ENCODE peak calls at places on chromosome 13, in four cellular contexts. R, Y, B and H are unnamed samples.
A peak's percentile ranks its signal among the peaks of the same experiment; 100 is the strongest.

GRCh38 chr13:110640591-110641029 is 25.3 kb downstream of the NAXD start:
- DNase-seq in R (no peak), Y (no peak), B (no peak), H (no peak)

GRCh38 chr13:28037399-28037798 is 48.9 kb upstream of the URAD start:
- DNase-seq in R (no peak), Y (no peak), B (peak; percentile 29), H (no peak)

GRCh38 chr13:51924756-51925544 is 63.2 kb downstream of the CCDC70 start:
- DNase-seq in R (no peak), Y (no peak), B (no peak), H (no peak)

GRCh38 chr13:46296920-46297319 is 85.2 kb downstream of the LRRC63 start:
- DNase-seq in R (no peak), Y (peak; percentile 9), B (no peak), H (no peak)

GRCh38 chr13:37648604-37649003 is 50.0 kb upstream of the POSTN start:
- DNase-seq in R (no peak), Y (no peak), B (no peak), H (no peak)

GRCh38 chr13:73336789-73337188 is 278.0 kb downstream of the KLF5 start:
- DNase-seq in R (no peak), Y (no peak), B (no peak), H (no peak)

GRCh38 chr13:49098198-49098597 is 121.9 kb upstream of the MLNR start:
- DNase-seq in R (no peak), Y (no peak), B (no peak), H (no peak)

GRCh38 chr13:108227651-108228272 is 9.6 kb downstream of the ABHD13 start:
- DNase-seq in R (no peak), Y (no peak), B (peak; percentile 51), H (no peak)

GRCh38 chr13:43545317-43545874 is 241.4 kb downstream of the ENOX1 start:
- DNase-seq in R (no peak), Y (no peak), B (no peak), H (no peak)

GRCh38 chr13:43546821-43547220 is 240.0 kb downstream of the ENOX1 start:
- DNase-seq in R (no peak), Y (no peak), B (no peak), H (no peak)

GRCh38 chr13:43544011-43544410 is 242.8 kb downstream of the ENOX1 start:
- DNase-seq in R (no peak), Y (no peak), B (no peak), H (no peak)

GRCh38 chr13:43543331-43543730 is 243.4 kb downstream of the ENOX1 start:
- DNase-seq in R (no peak), Y (no peak), B (no peak), H (no peak)

DNA sequence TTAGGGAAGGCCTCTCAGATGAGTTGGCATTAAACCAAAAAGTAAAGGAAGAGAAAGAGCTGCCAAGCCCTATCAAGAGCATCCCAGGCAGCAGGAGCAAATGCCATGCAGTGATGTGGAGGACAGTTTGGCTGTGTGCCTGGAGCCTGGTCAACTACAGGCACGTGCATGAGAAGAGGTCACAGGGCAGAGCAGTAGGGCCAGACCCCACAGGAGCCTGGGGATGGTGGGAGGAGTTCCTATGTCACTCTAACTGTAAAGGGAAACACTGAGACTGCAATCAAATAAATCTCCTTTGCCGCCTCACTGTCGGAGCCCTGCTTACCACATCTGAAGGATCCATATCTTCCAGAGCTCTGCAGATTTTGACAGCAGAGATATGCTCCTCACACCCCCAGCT is 240.5 kb downstream of the ENOX1 start:
- DNase-seq in R (no peak), Y (no peak), B (no peak), H (no peak)
- TF ChIP-seq SPI1 in R (no peak), Y (no peak), B (no peak), H (no peak)

DNA sequence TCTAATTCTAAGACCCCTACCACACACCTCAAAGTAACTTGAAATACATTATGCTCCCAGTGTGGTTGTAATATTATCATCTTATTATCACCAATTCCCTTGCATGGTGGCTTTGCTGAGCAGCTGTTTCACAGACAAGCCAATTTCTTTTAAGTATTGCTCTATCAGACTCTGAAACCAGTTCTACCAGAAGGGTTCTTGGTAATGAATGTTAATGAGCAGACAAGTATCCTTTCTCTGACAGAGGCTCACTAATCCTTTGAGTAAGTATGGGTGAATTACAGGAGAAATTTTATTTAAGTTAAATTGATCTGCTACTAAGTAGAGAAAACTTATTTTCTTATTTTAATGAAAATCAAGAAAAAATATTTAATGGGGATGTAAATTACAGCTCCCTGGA is 326.0 kb downstream of the GPC6 start:
- DNase-seq in R (no peak), Y (no peak), B (no peak), H (no peak)
- TF ChIP-seq SPI1 in R (no peak), Y (no peak), B (no peak), H (no peak)

DNA sequence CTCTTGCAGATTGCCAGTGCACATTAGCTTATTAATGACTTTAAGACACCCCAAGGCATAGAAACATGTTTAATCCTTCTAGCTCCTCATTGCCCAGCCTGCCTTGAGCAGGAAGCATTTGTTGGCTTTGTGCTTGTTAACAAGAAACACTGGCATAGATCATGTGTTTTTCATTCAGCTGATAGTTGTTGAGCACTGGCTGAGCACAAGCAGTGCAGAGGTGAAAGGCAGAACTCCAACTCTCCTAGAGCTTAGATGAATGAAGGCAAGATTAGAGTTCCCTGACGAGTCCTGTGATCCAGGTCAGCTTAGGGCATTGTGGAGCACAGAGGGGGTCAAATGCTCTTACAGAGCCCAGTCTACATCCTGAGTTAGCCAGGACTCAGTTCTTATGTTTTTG is 101.0 kb downstream of the WASF3 start:
- DNase-seq in R (no peak), Y (no peak), B (no peak), H (no peak)
- TF ChIP-seq SPI1 in R (no peak), Y (no peak), B (no peak), H (no peak)

DNA sequence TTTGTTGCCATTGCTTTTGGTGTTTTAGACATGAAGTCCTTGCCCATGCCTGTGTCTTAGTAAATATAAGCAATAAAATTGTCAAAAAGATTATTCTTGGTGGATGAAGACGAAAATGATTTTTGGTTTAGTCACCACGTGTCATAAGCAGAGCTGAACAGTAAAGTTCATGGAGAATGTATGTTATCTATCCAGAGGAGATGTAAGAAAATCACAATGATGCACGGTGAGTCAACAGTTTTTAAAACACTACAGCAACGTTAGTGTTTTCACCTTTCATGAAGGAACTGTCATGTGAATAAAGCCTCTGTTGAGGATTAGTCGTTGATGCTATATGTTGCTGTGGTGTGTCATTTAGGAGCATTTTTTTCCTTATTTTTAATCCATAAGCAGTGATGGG is 137.6 kb downstream of the GPC6 start:
- DNase-seq in R (no peak), Y (peak; percentile 23), B (no peak), H (no peak)
- TF ChIP-seq SPI1 in R (no peak), Y (no peak), B (no peak), H (no peak)

GRCh38 chr13:45191874-45192273 is 9.0 kb downstream of the KCTD4 start:
- DNase-seq in R (no peak), Y (no peak), B (no peak), H (no peak)

GRCh38 chr13:45196622-45197021 is 4.2 kb downstream of the KCTD4 start:
- DNase-seq in R (no peak), Y (no peak), B (no peak), H (no peak)

GRCh38 chr13:45196091-45196490 is 4.8 kb downstream of the KCTD4 start:
- DNase-seq in R (no peak), Y (no peak), B (no peak), H (no peak)

GRCh38 chr13:45195421-45195820 is 5.4 kb downstream of the KCTD4 start:
- DNase-seq in R (no peak), Y (no peak), B (no peak), H (no peak)

GRCh38 chr13:45194081-45194939 is 6.5 kb downstream of the KCTD4 start:
- DNase-seq in R (no peak), Y (no peak), B (no peak), H (no peak)
- TF ChIP-seq SPI1 in R (no peak), Y (peak; percentile 2), B (peak; percentile 27), H (no peak)

DNA sequence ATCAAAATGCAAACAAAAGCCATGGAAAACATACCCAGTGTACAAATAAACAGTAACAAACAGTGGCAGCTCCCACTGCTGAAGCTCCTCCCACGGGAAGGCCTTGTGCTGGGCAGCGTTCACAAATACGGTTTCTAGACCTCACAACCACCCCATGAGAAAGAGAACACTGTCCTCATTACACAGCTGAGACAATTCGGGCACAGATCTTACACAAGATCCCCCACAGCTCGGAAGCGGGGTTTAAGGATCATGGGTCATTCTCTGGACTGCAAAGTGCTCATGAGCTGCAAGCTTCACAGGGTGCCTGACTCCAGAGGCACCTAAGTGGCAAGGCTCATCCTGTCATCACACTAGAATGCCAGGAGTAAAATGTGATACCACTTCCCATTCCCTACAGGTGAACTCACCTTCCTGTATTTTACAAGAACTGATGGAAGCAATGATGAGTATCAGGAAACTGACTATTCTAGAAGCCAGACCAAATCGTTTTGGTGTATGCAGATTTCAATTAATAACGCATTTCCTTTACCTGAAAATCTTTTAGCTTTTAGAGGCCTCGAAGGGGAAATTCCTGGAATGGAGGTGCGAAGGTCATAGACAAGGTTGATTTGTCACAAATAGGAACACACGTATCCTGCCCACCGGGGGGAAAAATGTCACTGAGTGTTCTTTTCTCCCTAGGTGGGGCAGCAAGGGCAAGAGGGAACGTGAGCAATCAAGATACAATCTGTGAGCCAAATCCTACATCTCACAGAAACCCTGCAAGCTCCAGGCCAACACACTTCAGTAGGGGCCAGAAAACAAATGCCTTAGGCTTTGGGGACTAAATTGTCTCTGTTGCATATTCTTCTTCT is 41.2 kb downstream of the STK24 start:
- DNase-seq in R (no peak), Y (no peak), B (no peak), H (no peak)
- TF ChIP-seq SPI1 in R (no peak), Y (no peak), B (no peak), H (no peak)

GRCh38 chr13:113917523-113918371 is 53.9 kb upstream of the GAS6 start:
- DNase-seq in R (no peak), Y (no peak), B (no peak), H (no peak)
- TF ChIP-seq SPI1 in R (no peak), Y (no peak), B (no peak), H (no peak)